ENCODE peak calls at places on chromosome 12, in six cellular contexts. O is hypothalamus; C is EH; T is fibroblast of lung; L is iPS DF 19.7; N is activated gamma-delta T cell treated with anti-CD3 and anti-CD28 coated beads, Interleukin-2, amount 50 U/mL, for 16 hours. V is an unnamed sample.

GRCh38 chr12:104536841-104537240 is 80.1 kb downstream of the CHST11 start:
- DNase-seq in T (no peak), N (no peak), L (no peak), C (no peak), O (no peak), V (no peak)

GRCh38 chr12:92381856-92382255 is 236.2 kb upstream of the BTG1 start:
- DNase-seq in C (no peak), T (no peak), O (no peak), L (no peak), N (no peak), V (no peak)

GRCh38 chr12:52082988-52083637 is 3.6 kb downstream of the SMIM41 start:
- DNase-seq in O (peak; percentile 42), N (peak; percentile 54), C (peak; percentile 76), T (peak; percentile 73), L (no peak), V (peak; percentile 88)

GRCh38 chr12:132064641-132065040 is 79.5 kb downstream of the DDX51 start:
- DNase-seq in N (no peak), C (no peak), T (no peak), L (no peak), O (no peak), V (no peak)

GRCh38 chr12:120404271-120404670 is 33.6 kb upstream of the COX6A1 start:
- DNase-seq in C (no peak), N (no peak), L (no peak), T (no peak), O (no peak), V (no peak)

GRCh38 chr12:105587237-105587636 is 256.7 kb downstream of the C12orf75 start:
- DNase-seq in L (no peak), C (no peak), T (no peak), N (no peak), O (no peak), V (no peak)

GRCh38 chr12:71438670-71439361 is 782 bp upstream of the LGR5 start:
- DNase-seq in T (peak; percentile 15), N (no peak), O (peak; percentile 19), L (no peak), C (peak; percentile 4), V (no peak)

GRCh38 chr12:113933201-113933786 is 32.8 kb downstream of the RBM19 start:
- DNase-seq in O (no peak), C (peak; percentile 13), L (no peak), N (no peak), T (peak; percentile 75), V (peak; percentile 21)

GRCh38 chr12:7844131-7844530 is 28.6 kb downstream of the SLC2A14 start:
- DNase-seq in C (peak; percentile 19), L (no peak), N (no peak), T (no peak), O (no peak), V (no peak)

GRCh38 chr12:91858186-91858585 is 287.5 kb downstream of the BTG1 start:
- DNase-seq in O (no peak), L (no peak), T (no peak), N (no peak), C (no peak), V (no peak)

GRCh38 chr12:19915392-19916192 is 452.7 kb upstream of the PDE3A start:
- DNase-seq in N (no peak), T (peak; percentile 70), L (no peak), O (no peak), C (peak; percentile 60), V (no peak)

GRCh38 chr12:132030367-132031038 is 80.8 kb downstream of the EP400 start:
- DNase-seq in L (no peak), C (no peak), T (peak; percentile 26), N (no peak), O (peak; percentile 40), V (peak; percentile 85)

GRCh38 chr12:12265035-12265434 is 1.8 kb downstream of the LRP6 start:
- DNase-seq in O (no peak), C (no peak), T (no peak), N (no peak), L (no peak), V (no peak)

V was measured in head of caudate nucleus.